ENCODE peak calls at places on chromosomes 5 and 9, in five cellular contexts. E is transverse colon, Q is A549, A is prostate gland, N is stomach. P is an unnamed sample.

GRCh38 chr9:109311731-109312130 is 9.1 kb downstream of the EPB41L4B start:
- DNase-seq in E (no peak), Q (no peak), A (no peak), N (no peak), P (no peak)

GRCh38 chr9:714675-715074 is 126.8 kb upstream of the DMRT1 start:
- DNase-seq in E (no peak), Q (no peak), A (no peak), N (no peak), P (no peak)

GRCh38 chr5:97547999-97548797 is 365.2 kb upstream of the RIOK2 start:
- DNase-seq in E (no peak), Q (no peak), A (no peak), N (no peak), P (no peak)

GRCh38 chr5:100909034-100909433 is 6.0 kb upstream of the ST8SIA4 start:
- DNase-seq in E (no peak), Q (no peak), A (no peak), N (no peak), P (no peak)

GRCh38 chr9:109894921-109895758 is 115.1 kb downstream of the PALM2AKAP2 start:
- DNase-seq in E (no peak), Q (no peak), A (no peak), N (no peak), P (no peak)

GRCh38 chr5:73796164-73797141 is 170.5 kb downstream of the ARHGEF28 start:
- DNase-seq in E (no peak), Q (peak; percentile 80), A (no peak), N (peak; percentile 60), P (no peak)

GRCh38 chr5:16579142-16579541 is 37.7 kb downstream of the RETREG1 start:
- DNase-seq in E (no peak), Q (no peak), A (peak; percentile 21), N (peak; percentile 60), P (no peak)

GRCh38 chr5:1497795-1498622 is 25.8 kb downstream of the LPCAT1 start:
- DNase-seq in E (peak; percentile 39), Q (no peak), A (no peak), N (no peak), P (no peak)

GRCh38 chr9:14269911-14270310 is 44.0 kb downstream of the NFIB start:
- DNase-seq in E (no peak), Q (no peak), A (no peak), N (no peak), P (no peak)

GRCh38 chr9:754150-754931 is 87.2 kb upstream of the DMRT1 start:
- DNase-seq in E (no peak), Q (no peak), A (no peak), N (no peak), P (no peak)

GRCh38 chr5:96113170-96113939 is 151.7 kb upstream of the ELL2 start:
- DNase-seq in E (no peak), Q (no peak), A (peak; percentile 76), N (peak; percentile 46), P (no peak)

GRCh38 chr9:91116226-91116625 is 245.5 kb downstream of the AUH start:
- DNase-seq in E (no peak), Q (no peak), A (no peak), N (peak; percentile 50), P (no peak)

GRCh38 chr5:57338068-57338848 is 144.4 kb downstream of the ACTBL2 start:
- DNase-seq in E (no peak), Q (peak; percentile 25), A (no peak), N (no peak), P (no peak)

DNA sequence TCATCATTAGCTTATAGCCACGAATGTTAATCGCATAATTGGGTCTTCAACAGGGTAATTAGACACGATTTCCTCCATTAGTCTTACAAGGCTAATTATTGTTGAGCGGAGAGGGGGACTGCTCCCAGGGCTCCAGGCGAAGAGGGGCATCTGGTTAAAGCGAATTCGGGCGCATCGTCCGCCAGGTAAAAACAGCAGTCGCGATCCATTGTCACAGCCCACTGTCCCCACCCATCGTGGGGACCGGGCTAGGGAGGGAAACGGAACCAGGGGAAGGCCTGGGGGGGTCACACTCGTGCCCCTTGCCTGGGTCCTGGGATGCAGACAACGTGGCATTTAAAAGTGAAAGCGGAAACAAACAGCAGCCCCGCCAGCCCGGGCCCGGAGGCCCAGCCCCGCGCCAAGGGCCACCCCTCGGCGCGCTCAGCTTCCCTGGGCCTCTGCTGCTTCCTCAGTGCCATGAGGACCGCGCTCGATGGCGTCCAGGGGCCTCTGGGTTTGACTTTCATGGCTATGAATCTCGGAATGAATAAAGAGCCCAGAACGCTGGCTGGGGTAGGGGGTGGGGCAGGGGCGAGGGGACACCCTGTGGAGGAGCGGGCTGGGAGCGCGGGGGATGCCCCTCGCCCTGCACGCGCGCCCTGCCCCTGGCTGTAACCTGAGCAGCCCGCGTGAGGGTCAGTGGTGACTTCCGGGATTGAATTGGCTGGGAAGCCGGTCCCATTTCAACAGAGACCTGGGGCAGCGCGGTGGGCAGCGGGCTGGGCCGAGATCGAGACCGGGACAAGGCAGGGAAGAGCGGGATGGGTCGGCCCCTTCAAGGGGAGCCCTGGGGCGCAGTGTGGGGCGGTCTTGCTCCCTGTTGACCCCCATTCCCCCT is 99.9 kb downstream of the GTF3C4 start:
- DNase-seq in E (peak; percentile 80), Q (peak; percentile 44), A (peak; percentile 56), N (peak; percentile 78), P (peak; percentile 20)
- TF ChIP-seq POLR2A in E (peak; percentile 48), Q (no peak), A (peak; percentile 63), N (no peak), P (no peak)

DNA sequence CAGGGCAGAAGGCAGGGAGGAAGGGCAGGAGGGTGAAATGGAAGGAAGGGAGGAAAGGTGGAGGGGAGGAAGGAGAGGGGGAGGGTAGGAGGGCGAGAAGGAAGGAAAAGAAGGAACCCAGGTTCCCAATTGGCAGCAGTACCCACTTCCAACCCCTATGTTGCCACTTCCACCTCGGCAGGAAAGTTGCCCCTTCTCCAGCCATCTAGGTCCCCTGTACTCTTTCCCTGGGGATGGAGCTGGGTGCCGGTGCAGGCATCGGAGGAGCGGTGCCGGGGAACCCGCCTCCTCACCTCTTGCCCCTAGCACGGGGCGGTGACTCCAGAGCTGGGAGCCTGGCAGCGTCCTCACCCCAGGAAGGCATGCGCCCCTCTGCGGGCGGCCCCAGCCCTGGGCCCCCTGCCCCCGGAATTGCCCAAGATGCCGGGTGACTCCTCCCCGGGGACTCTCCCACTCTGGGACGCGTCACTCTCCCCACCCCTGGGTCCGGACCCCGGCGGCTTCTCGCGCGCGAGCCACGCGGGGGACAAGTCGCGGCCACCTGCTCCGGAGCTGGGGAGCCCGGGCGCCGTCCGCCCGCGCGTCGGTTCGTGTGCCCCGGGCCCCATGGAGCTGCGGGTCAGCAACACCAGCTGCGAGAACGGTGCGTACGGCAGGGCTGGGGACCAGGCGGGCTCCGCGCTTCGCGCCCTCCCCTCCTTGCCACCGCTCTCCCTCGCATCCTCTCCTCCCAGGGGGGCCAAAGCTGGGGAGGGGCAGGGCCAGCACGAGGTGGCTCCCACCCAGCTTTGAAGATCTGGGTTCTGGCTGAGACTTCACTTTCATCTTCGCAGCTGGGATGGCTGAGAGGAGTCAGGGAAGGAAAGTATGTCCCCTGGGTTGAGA is at the start of gene NIPAL4:
- DNase-seq in E (peak; percentile 24), Q (peak; percentile 40), A (no peak), N (no peak), P (no peak)
- H3K27ac ChIP-seq in E (peak within 1 kb of the TSS; percentile 3), Q (peak within 1 kb of the TSS; percentile 80), A (no peak within 1 kb of the TSS), N (peak within 1 kb of the TSS; percentile 80), P (no peak within 1 kb of the TSS)

DNA sequence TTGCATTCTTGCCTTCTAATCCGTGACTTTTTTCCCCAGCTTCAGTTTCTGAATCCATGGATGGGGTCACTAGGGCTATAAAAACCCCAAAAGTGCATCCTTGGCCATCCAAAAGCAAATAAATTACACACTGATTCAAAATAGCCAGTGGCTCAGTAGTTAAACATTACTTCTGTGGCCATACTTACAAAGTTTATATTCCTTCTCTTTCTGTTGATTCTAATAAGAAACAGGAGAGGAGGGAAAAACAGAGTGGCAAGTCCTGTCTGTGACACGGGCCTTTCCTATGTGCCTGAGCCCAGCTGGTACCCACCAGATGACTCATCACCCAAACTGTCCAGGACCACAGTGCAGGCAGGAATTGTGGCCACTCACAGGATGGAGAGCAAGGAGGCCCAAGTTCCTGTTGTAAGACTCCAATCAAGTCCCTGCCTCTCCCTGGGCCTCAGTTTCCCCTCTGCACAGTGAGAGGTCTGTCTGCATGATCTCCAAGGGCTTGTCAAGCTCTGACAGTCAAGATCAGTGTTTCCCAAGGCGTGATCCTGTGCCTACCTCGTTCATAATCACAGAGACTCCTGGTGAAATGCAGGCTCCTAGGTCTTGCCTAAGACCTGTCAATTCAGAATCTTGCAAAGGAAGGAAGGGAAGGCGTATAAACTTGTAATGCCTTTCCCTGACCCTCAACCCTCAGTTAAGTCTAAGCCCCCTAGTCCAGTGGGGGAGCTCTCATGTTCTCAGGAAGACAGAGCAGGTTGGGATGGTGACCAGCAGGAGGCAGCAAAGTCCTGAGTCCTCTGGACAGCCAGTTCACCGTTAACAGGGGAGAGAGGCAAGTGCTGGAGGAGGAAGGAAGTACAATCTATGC is 29.5 kb downstream of the TNIP1 start:
- DNase-seq in E (peak; percentile 89), Q (peak; percentile 85), A (peak; percentile 68), N (peak; percentile 87), P (peak; percentile 83)
- TF ChIP-seq CTCF in E (peak; percentile 85), Q (peak; percentile 92), A (peak; percentile 76), N (no peak), P (peak; percentile 94)

GRCh38 chr5:146048994-146049703 is 56.2 kb downstream of the PLAC8L1 start:
- DNase-seq in E (peak; percentile 65), Q (peak; percentile 81), A (peak; percentile 57), N (peak; percentile 62), P (peak; percentile 35)
- TF ChIP-seq POLR2A in E (no peak), Q (no peak), A (no peak), N (no peak), P (no peak)

DNA sequence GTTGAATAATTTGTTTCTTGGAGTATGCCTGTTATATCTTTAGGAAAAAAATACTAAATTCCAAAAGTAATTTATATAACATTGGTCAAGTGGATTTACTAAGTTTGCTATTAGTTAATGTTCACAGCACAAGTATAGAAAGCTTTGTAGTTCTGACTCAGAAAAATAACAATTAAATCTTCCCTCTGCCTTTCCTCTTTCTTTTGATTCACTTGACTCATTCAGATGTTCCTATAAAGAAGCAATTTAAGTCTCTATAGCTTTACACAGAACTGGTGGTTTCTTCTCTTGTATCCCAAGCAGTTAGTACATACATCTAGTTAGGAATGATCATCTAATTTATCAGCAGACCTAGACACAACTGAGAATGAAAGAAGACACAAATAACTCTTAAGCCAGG is 4.5 kb upstream of the CDC42SE2 start:
- DNase-seq in E (no peak), Q (no peak), A (no peak), N (no peak), P (no peak)
- H3K27ac ChIP-seq in E (no peak overlapping the region), Q (no peak overlapping the region), A (no peak overlapping the region), N (no peak overlapping the region), P (peak overlapping the region; percentile 16)

GRCh38 chr9:135241381-135242380 is 154.2 kb downstream of the OLFM1 start:
- DNase-seq in E (no peak), Q (no peak), A (no peak), N (no peak), P (no peak)
- TF ChIP-seq CTCF in E (no peak), Q (no peak), A (no peak), N (no peak), P (no peak)

DNA sequence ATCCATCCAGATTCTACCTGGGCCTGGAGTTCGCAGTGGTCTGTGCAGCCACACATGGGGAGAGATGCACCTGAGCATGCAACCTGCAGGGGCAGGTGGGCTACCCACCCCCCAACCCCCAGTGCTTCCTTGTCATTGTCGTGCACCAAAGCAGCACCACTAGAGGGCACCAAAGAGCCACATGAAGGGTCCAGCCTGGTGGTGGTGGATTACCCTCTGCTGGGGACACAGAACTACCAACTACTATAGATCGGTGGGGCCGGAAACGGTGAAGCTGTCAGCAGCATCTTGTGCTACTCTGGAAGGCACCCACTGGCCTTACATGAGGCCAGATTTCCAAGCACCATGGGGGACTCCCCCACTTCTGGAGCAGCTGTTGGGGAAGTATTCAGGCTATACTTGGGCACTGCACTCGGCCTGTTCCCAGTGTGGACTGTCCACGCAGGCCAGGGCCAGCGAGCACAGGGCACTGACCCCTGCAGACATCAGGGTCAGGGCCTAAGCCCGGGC is 60.2 kb upstream of the TBC1D2 start:
- DNase-seq in E (peak; percentile 78), Q (peak; percentile 95), A (peak; percentile 57), N (peak; percentile 81), P (peak; percentile 21)
- TF ChIP-seq POLR2A in E (no peak), Q (no peak), A (no peak), N (no peak), P (no peak)

GRCh38 chr9:5360341-5360740 is 20.7 kb upstream of the RLN1 start:
- DNase-seq in E (no peak), Q (no peak), A (no peak), N (no peak), P (no peak)
- H3K27ac ChIP-seq in E (no peak overlapping the region), Q (no peak overlapping the region), A (no peak overlapping the region), N (no peak overlapping the region), P (no peak overlapping the region)

P was measured in gastrocnemius medialis.